ENCODE peak calls at places on chromosomes 4 and X, in seven cellular contexts. C is OCI-LY7, J is AG09319, X is lung, P is astrocyte, D is lower leg skin, G is sigmoid colon. N is an unnamed sample.

GRCh38 chrX:24506082-24506481 is 41.0 kb downstream of the PDK3 start:
- DNase-seq in X (no peak), J (no peak), P (peak; percentile 28), D (no peak), C (no peak), G (no peak), N (no peak)

GRCh38 chr4:118968006-118968405 is 79.4 kb downstream of the SYNPO2 start:
- DNase-seq in G (peak; percentile 89), D (peak; percentile 81), X (peak; percentile 65), C (peak; percentile 40), P (peak; percentile 91), J (peak; percentile 87), N (no peak)

GRCh38 chr4:26860922-26861433 is 337 bp downstream of the STIM2 start:
- DNase-seq in X (peak; percentile 36), P (peak; percentile 41), C (peak; percentile 76), D (no peak), G (peak; percentile 79), J (no peak), N (peak; percentile 80)

GRCh38 chrX:44025611-44026010 is 52.4 kb upstream of the NDP start:
- DNase-seq in J (no peak), X (no peak), P (peak; percentile 55), C (no peak), D (no peak), G (no peak), N (no peak)

GRCh38 chrX:135688137-135688536 is 25.3 kb upstream of the CT45A1 start:
- DNase-seq in G (no peak), C (no peak), J (no peak), P (no peak), X (no peak), D (no peak), N (no peak)

GRCh38 chr4:80221161-80221560 is 23.9 kb downstream of the PRDM8 start:
- DNase-seq in J (no peak), G (no peak), D (no peak), P (no peak), C (peak; percentile 7), X (no peak), N (no peak)

GRCh38 chr4:164508836-164509235 is 245.1 kb upstream of the SMIM31 start:
- DNase-seq in G (no peak), J (no peak), P (no peak), D (no peak), C (no peak), X (no peak), N (no peak)

GRCh38 chrX:128518508-128518907 is 466.3 kb upstream of the ACTRT1 start:
- DNase-seq in J (no peak), X (no peak), D (no peak), P (no peak), G (no peak), C (peak; percentile 4), N (no peak)

GRCh38 chr4:152935138-152935537 is 985 bp upstream of the FHDC1 start:
- DNase-seq in X (no peak), P (no peak), C (no peak), G (no peak), D (no peak), J (no peak), N (no peak)

GRCh38 chr4:2412885-2413716 is 5.3 kb downstream of the ZFYVE28 start:
- DNase-seq in C (peak; percentile 39), P (peak; percentile 89), G (peak; percentile 87), J (peak; percentile 62), D (peak; percentile 66), X (peak; percentile 76), N (no peak)

GRCh38 chr4:141347738-141348524 is 127.2 kb downstream of the ZNF330 start:
- DNase-seq in J (no peak), D (no peak), P (no peak), C (no peak), G (no peak), X (no peak), N (no peak)

GRCh38 chrX:65586491-65586890 is 51.9 kb upstream of the LAS1L start:
- DNase-seq in D (no peak), J (no peak), G (no peak), X (no peak), C (no peak), P (peak; percentile 22), N (no peak)

GRCh38 chr4:44196796-44197195 is 251.8 kb downstream of the KCTD8 start:
- DNase-seq in D (no peak), G (no peak), X (no peak), P (no peak), C (no peak), J (no peak), N (no peak)

GRCh38 chrX:19122641-19123009 is 357 bp upstream of the ADGRG2 start:
- DNase-seq in D (no peak), X (no peak), C (no peak), J (no peak), G (no peak), P (no peak), N (no peak)

GRCh38 chrX:56763556-56764152 is 34.6 kb downstream of the NBDY start:
- DNase-seq in P (peak; percentile 16), C (no peak), G (peak; percentile 92), X (peak; percentile 84), J (peak; percentile 73), D (no peak), N (no peak)

GRCh38 chrX:7047951-7048350 is 99.6 kb upstream of the STS start:
- DNase-seq in P (no peak), X (no peak), G (no peak), D (no peak), C (no peak), J (no peak), N (no peak)

GRCh38 chrX:72568406-72569092 is 4.1 kb downstream of the HDAC8 start:
- DNase-seq in J (no peak), G (no peak), C (no peak), P (peak; percentile 64), D (no peak), X (no peak), N (no peak)

GRCh38 chr4:153060191-153060590 is 124.1 kb downstream of the FHDC1 start:
- DNase-seq in X (no peak), G (no peak), P (no peak), D (no peak), J (no peak), C (no peak), N (no peak)

GRCh38 chrX:148609766-148610698 is 109.6 kb downstream of the AFF2 start:
- DNase-seq in X (no peak), D (no peak), C (peak; percentile 86), P (no peak), G (no peak), J (no peak), N (no peak)

GRCh38 chr4:138697771-138698170 is 317.8 kb upstream of the NOCT start:
- DNase-seq in D (no peak), C (no peak), J (no peak), P (peak; percentile 67), X (no peak), G (no peak), N (no peak)

GRCh38 chrX:107826286-107827136 is 845 bp downstream of the MID2 start:
- DNase-seq in D (no peak), X (no peak), G (peak; percentile 67), P (peak; percentile 41), J (no peak), C (no peak), N (no peak)

GRCh38 chrX:56248492-56248891 is 16.3 kb downstream of the KLF8 start:
- DNase-seq in J (peak; percentile 7), D (no peak), X (peak; percentile 43), G (peak; percentile 69), P (peak; percentile 2), C (peak; percentile 34), N (no peak)

GRCh38 chr4:2059034-2059725 is at the start of gene NAT8L:
- DNase-seq in G (no peak), X (no peak), D (no peak), J (no peak), C (peak; percentile 22), P (no peak), N (no peak)

GRCh38 chr4:31793907-31794306 is 1073.7 kb downstream of the PCDH7 start:
- DNase-seq in J (no peak), G (no peak), D (no peak), P (no peak), X (no peak), C (no peak), N (no peak)
- TF ChIP-seq CTCF in J (no peak), G (no peak), D (no peak), P (peak; percentile 15), X (no peak), C (peak; percentile 60), N (peak; percentile 69)

DNA sequence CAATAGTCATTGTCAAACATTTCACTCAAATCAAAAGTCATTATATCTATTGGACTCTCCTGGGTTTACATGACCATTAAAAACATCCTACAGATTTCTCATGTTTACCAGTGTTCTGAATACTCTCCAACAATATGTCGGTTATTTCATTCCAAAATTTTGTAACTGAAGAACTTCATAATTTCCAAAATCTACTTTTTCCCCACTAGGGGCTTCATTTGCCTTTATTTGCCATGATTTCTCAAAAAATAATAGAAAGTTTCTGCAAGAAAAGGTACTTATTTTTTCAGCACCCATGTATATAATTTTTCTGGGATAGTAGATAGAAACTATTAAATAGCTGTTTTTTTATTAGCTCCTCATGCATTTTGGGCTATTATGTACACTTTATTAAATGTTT is 49.0 kb downstream of the PRDM5 start:
- DNase-seq in P (no peak), G (no peak), X (no peak), J (no peak), D (no peak), C (no peak), N (no peak)
- TF ChIP-seq CTCF in P (peak; percentile 26), G (no peak), X (no peak), J (no peak), D (no peak), C (peak; percentile 60), N (peak; percentile 67)

DNA sequence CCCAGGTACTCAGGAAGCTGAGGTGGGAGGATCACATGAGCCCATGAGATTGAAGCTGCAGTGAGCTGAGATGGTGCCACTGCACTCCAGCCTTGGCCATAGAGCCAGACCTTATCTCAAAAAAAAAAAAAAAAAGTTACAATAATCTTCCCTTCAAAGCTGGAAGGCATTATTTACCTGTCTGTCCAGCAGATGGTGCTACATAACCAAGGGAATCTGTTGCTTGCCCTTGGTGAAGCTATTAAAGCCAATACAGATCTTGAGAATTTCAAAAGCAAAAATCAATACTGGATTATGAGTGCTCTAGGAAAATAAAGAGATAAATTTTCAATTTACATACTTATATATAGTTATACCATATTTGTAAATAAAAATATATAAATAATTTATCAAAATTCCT is 25.9 kb downstream of the PKD2 start:
- DNase-seq in C (peak; percentile 65), X (peak; percentile 39), G (no peak), J (peak; percentile 41), D (peak; percentile 40), P (peak; percentile 35), N (no peak)
- TF ChIP-seq CTCF in C (peak; percentile 82), X (peak; percentile 65), G (peak; percentile 22), J (peak; percentile 65), D (no peak), P (peak; percentile 85), N (peak; percentile 84)

DNA sequence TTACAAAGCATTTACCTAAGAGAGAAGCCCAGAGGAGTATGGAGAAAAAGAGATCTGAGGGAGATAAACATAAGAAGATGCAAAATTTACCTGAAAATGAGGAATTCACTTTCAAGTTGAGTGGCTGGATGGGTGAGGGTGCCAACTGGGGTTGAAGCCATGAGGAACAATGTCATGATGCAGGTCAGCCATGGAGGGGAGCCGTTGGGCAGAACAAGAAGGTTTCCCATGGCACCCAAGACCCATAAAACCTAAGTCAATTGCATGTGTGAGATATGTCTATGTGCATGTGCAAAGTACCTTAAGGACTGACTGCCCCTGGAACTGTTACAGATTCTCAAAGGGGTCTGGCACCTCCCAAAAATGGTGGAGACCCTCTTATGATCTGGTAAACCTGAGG is 46.6 kb upstream of the PRRG1 start:
- DNase-seq in P (no peak), G (no peak), C (no peak), J (peak; percentile 5), X (no peak), D (no peak), N (no peak)
- TF ChIP-seq CTCF in P (no peak), G (no peak), C (no peak), J (peak; percentile 33), X (peak; percentile 12), D (no peak), N (no peak)

GRCh38 chr4:11805837-11806236 is 377.1 kb upstream of the HS3ST1 start:
- DNase-seq in C (peak; percentile 2), X (no peak), G (no peak), J (no peak), D (no peak), P (no peak), N (no peak)
- TF ChIP-seq CTCF in C (peak; percentile 47), X (peak; percentile 47), G (no peak), J (no peak), D (no peak), P (peak; percentile 36), N (peak; percentile 74)